ENCODE peak calls at places on chromosomes 16 and 17, in eight cellular contexts. G is cardiac fibroblast, E is AG04449, Q is lung, V is astrocyte, K is vagina, F is SK-N-SH, I is dorsolateral prefrontal cortex. U is an unnamed sample.

GRCh38 chr17:80262291-80262690 is 1.6 kb downstream of the RNF213 start:
- DNase-seq in E (no peak), F (no peak), K (no peak), Q (no peak), G (no peak), V (no peak), I (no peak), U (no peak)

GRCh38 chr16:56203052-56203451 is 11.8 kb downstream of the GNAO1 start:
- DNase-seq in F (peak; percentile 44), G (peak; percentile 28), I (no peak), K (no peak), Q (no peak), E (no peak), V (no peak), U (no peak)

GRCh38 chr17:49545007-49545660 is 30.5 kb upstream of the NXPH3 start:
- DNase-seq in G (no peak), Q (no peak), F (peak; percentile 46), I (no peak), E (no peak), K (no peak), V (no peak), U (no peak)

GRCh38 chr16:83365166-83365565 is 442.6 kb upstream of the HSBP1 start:
- DNase-seq in F (no peak), V (peak; percentile 60), G (peak; percentile 61), K (no peak), Q (no peak), E (no peak), I (no peak), U (peak; percentile 35)

GRCh38 chr17:867896-868489 is 85.8 kb downstream of the MRM3 start:
- DNase-seq in I (no peak), E (no peak), G (no peak), K (no peak), V (no peak), Q (no peak), F (no peak), U (no peak)

GRCh38 chr17:43215341-43215740 is 3.7 kb downstream of the TMEM106A start:
- DNase-seq in G (no peak), K (no peak), V (no peak), I (no peak), E (no peak), F (no peak), Q (no peak), U (no peak)

GRCh38 chr17:72954595-72954994 is 137.9 kb downstream of the SLC39A11 start:
- DNase-seq in I (no peak), E (no peak), K (no peak), F (no peak), V (no peak), Q (no peak), G (no peak), U (no peak)

GRCh38 chr16:54473201-54473993 is 186.8 kb upstream of the IRX3 start:
- DNase-seq in K (no peak), E (no peak), I (no peak), G (no peak), F (no peak), V (no peak), Q (no peak), U (no peak)

GRCh38 chr17:1651559-1651844 is 1.8 kb upstream of the RILP start:
- DNase-seq in E (no peak), Q (no peak), K (no peak), F (no peak), I (no peak), V (no peak), G (no peak), U (no peak)

GRCh38 chr17:27153005-27153404 is 140.9 kb upstream of the WSB1 start:
- DNase-seq in K (no peak), I (peak; percentile 55), V (peak; percentile 4), E (no peak), Q (no peak), G (peak; percentile 48), F (no peak), U (no peak)

GRCh38 chr17:48439875-48440505 is 10.0 kb upstream of the SKAP1 start:
- DNase-seq in I (no peak), G (no peak), F (no peak), V (no peak), K (no peak), E (no peak), Q (no peak), U (peak; percentile 52)

GRCh38 chr17:60640503-60640902 is 37.1 kb upstream of the BCAS3 start:
- DNase-seq in F (no peak), I (no peak), E (no peak), G (peak; percentile 35), V (no peak), K (no peak), Q (no peak), U (no peak)

GRCh38 chr16:88549671-88550643 is 20.2 kb upstream of the ZC3H18 start:
- DNase-seq in E (no peak), K (no peak), Q (no peak), F (peak; percentile 33), G (no peak), V (no peak), I (no peak), U (no peak)

GRCh38 chr16:24645739-24646645 is 83.5 kb upstream of the TNRC6A start:
- DNase-seq in I (no peak), K (no peak), G (peak; percentile 100), V (peak; percentile 99), E (peak; percentile 98), F (no peak), Q (peak; percentile 30), U (peak; percentile 97)

GRCh38 chr17:3828852-3829232 is 17.2 kb downstream of the NCBP3 start:
- DNase-seq in G (no peak), E (no peak), I (no peak), Q (no peak), V (no peak), K (no peak), F (no peak), U (no peak)

GRCh38 chr16:3065069-3065741 is at the start of gene IL32:
- DNase-seq in Q (peak; percentile 70), V (peak; percentile 36), I (no peak), G (peak; percentile 95), F (no peak), K (no peak), E (peak; percentile 36), U (no peak)

GRCh38 chr17:57521606-57522435 is 223.3 kb downstream of the CCDC182 start:
- DNase-seq in V (no peak), I (no peak), Q (no peak), K (no peak), E (no peak), F (no peak), G (no peak), U (no peak)

GRCh38 chr17:72262748-72263147 is 141.9 kb downstream of the SOX9 start:
- DNase-seq in K (no peak), I (no peak), V (no peak), F (no peak), G (no peak), Q (no peak), E (no peak), U (no peak)

GRCh38 chr17:78337244-78338109 is 22.4 kb downstream of the SOCS3 start:
- DNase-seq in V (peak; percentile 76), E (no peak), K (no peak), F (no peak), I (no peak), Q (no peak), G (peak; percentile 97), U (no peak)

GRCh38 chr16:87570938-87571867 is 31.1 kb upstream of the JPH3 start:
- DNase-seq in K (no peak), V (peak; percentile 84), I (no peak), F (peak; percentile 71), G (peak; percentile 58), E (no peak), Q (peak; percentile 60), U (no peak)

GRCh38 chr16:56311208-56312027 is 113.9 kb downstream of the AMFR start:
- DNase-seq in G (no peak), F (no peak), E (no peak), Q (no peak), I (no peak), V (no peak), K (no peak), U (no peak)

GRCh38 chr17:9576521-9577401 is at the start of gene CFAP52:
- DNase-seq in Q (peak; percentile 76), I (peak; percentile 87), E (no peak), K (no peak), G (peak; percentile 81), V (peak; percentile 55), F (peak; percentile 82), U (no peak)

GRCh38 chr17:9575381-9576072 is at the start of gene STX8:
- DNase-seq in V (peak; percentile 84), E (peak; percentile 37), I (peak; percentile 92), Q (peak; percentile 90), F (peak; percentile 86), K (no peak), G (peak; percentile 92), U (peak; percentile 52)

GRCh38 chr17:9577402-9577709 is 914 bp downstream of the CFAP52 start:
- DNase-seq in G (peak; percentile 6), F (no peak), K (no peak), V (no peak), I (no peak), Q (no peak), E (no peak), U (no peak)
- TF ChIP-seq CTCF in G (no peak), F (no peak), K (no peak), V (no peak), I (no peak), Q (no peak), E (no peak), U (no peak)

GRCh38 chr16:78177927-78178326 is 78.5 kb downstream of the WWOX start:
- DNase-seq in G (no peak), E (no peak), Q (no peak), K (no peak), I (no peak), V (no peak), F (peak; percentile 30), U (no peak)
- TF ChIP-seq CTCF in G (no peak), E (no peak), Q (no peak), K (no peak), I (no peak), V (no peak), F (no peak), U (no peak)

GRCh38 chr16:62869837-62870236 is 833.6 kb upstream of the CDH8 start:
- DNase-seq in V (no peak), G (no peak), F (no peak), I (no peak), K (no peak), Q (no peak), E (no peak), U (no peak)
- TF ChIP-seq CTCF in V (no peak), G (no peak), F (no peak), I (no peak), K (no peak), Q (no peak), E (no peak), U (no peak)

GRCh38 chr17:76176701-76177574 is 35.9 kb upstream of the FOXJ1 start:
- DNase-seq in E (no peak), K (no peak), V (no peak), I (no peak), G (no peak), Q (no peak), F (no peak), U (no peak)

GRCh38 chr17:76184266-76184665 is 43.2 kb upstream of the FOXJ1 start:
- DNase-seq in K (no peak), G (no peak), Q (no peak), I (no peak), V (no peak), F (no peak), E (no peak), U (no peak)

GRCh38 chr17:76178124-76178523 is 37.1 kb upstream of the FOXJ1 start:
- DNase-seq in F (no peak), I (no peak), Q (no peak), G (no peak), E (no peak), K (no peak), V (no peak), U (no peak)

GRCh38 chr17:76182016-76182764 is 41.1 kb upstream of the FOXJ1 start:
- DNase-seq in Q (peak; percentile 92), F (peak; percentile 94), V (peak; percentile 72), E (peak; percentile 14), I (peak; percentile 86), K (no peak), G (peak; percentile 95), U (no peak)

GRCh38 chr17:76179496-76180467 is 38.7 kb upstream of the FOXJ1 start:
- DNase-seq in Q (no peak), I (no peak), F (no peak), V (no peak), G (peak; percentile 56), E (no peak), K (no peak), U (no peak)
- TF ChIP-seq CTCF in Q (no peak), I (no peak), F (no peak), V (no peak), G (peak; percentile 38), E (no peak), K (no peak), U (no peak)

U was measured in retinal pigment epithelial cell.